ENCODE peak calls at places on chromosomes 16 and 17, in seven cellular contexts. Y is H9, T is IMR-90, N is mesendoderm, I is neuronal stem cell, M is H1, W is trophoblast cell. P is an unnamed sample.

GRCh38 chr17:4230142-4230541 is 33.6 kb downstream of the ANKFY1 start:
- DNase-seq in Y (no peak), T (peak; percentile 97), N (peak; percentile 94), I (no peak), M (no peak), W (peak; percentile 89), P (peak; percentile 99)

GRCh38 chr16:80120899-80121521 is 419.8 kb upstream of the DYNLRB2 start:
- DNase-seq in Y (no peak), T (no peak), N (no peak), I (no peak), M (no peak), W (no peak), P (no peak)

GRCh38 chr16:15581127-15581815 is 61.7 kb downstream of the MARF1 start:
- DNase-seq in Y (no peak), T (no peak), N (no peak), I (no peak), M (no peak), W (no peak), P (no peak)

GRCh38 chr16:47008612-47009011 is 35.1 kb upstream of the DNAJA2 start:
- DNase-seq in Y (no peak), T (no peak), N (no peak), I (no peak), M (no peak), W (no peak), P (no peak)

GRCh38 chr16:27646811-27647210 is 96.9 kb downstream of the KATNIP start:
- DNase-seq in Y (no peak), T (peak; percentile 36), N (no peak), I (no peak), M (no peak), W (no peak), P (no peak)

GRCh38 chr17:27351741-27352140 is 57.8 kb downstream of the WSB1 start:
- DNase-seq in Y (no peak), T (peak; percentile 56), N (no peak), I (no peak), M (no peak), W (no peak), P (no peak)

GRCh38 chr16:11439790-11440656 is 94.8 kb downstream of the RMI2 start:
- DNase-seq in Y (no peak), T (no peak), N (peak; percentile 8), I (no peak), M (no peak), W (no peak), P (no peak)

GRCh38 chr16:3282103-3282746 is 1.1 kb upstream of the ZNF263 start:
- DNase-seq in Y (peak; percentile 82), T (peak; percentile 69), N (peak; percentile 87), I (no peak), M (no peak), W (peak; percentile 8), P (peak; percentile 87)

GRCh38 chr16:12542818-12543699 is 260.6 kb downstream of the CPPED1 start:
- DNase-seq in Y (no peak), T (no peak), N (no peak), I (no peak), M (no peak), W (no peak), P (no peak)

GRCh38 chr17:47896672-47897490 is 845 bp downstream of the SP2 start:
- DNase-seq in Y (no peak), T (peak; percentile 7), N (no peak), I (no peak), M (no peak), W (no peak), P (peak; percentile 27)

GRCh38 chr17:47189732-47190621 is 882 bp upstream of the CDC27 start:
- DNase-seq in Y (no peak), T (no peak), N (no peak), I (no peak), M (no peak), W (no peak), P (no peak)

GRCh38 chr17:82933911-82934310 is 94.1 kb upstream of the ZNF750 start:
- DNase-seq in Y (no peak), T (no peak), N (peak; percentile 16), I (no peak), M (no peak), W (no peak), P (no peak)

GRCh38 chr16:49643429-49644142 is 212.3 kb downstream of the ZNF423 start:
- DNase-seq in Y (no peak), T (peak; percentile 78), N (no peak), I (no peak), M (no peak), W (no peak), P (peak; percentile 68)

GRCh38 chr16:54194008-54194731 is 92.4 kb downstream of the IRX3 start:
- DNase-seq in Y (peak; percentile 49), T (no peak), N (peak; percentile 88), I (peak; percentile 18), M (no peak), W (no peak), P (no peak)

GRCh38 chr16:23504076-23504452 is 6.2 kb downstream of the GGA2 start:
- DNase-seq in Y (no peak), T (peak; percentile 16), N (no peak), I (no peak), M (no peak), W (no peak), P (no peak)

GRCh38 chr17:72176902-72177660 is 56.3 kb downstream of the SOX9 start:
- DNase-seq in Y (no peak), T (peak; percentile 77), N (no peak), I (no peak), M (no peak), W (no peak), P (no peak)

GRCh38 chr17:8359769-8360168 is 16.7 kb downstream of the KRABD2 start:
- DNase-seq in Y (no peak), T (peak; percentile 96), N (peak; percentile 33), I (no peak), M (no peak), W (no peak), P (peak; percentile 88)

GRCh38 chr17:62652251-62653001 is 25.0 kb downstream of the MRC2 start:
- DNase-seq in Y (no peak), T (peak; percentile 75), N (peak; percentile 88), I (peak; percentile 35), M (no peak), W (no peak), P (peak; percentile 89)

GRCh38 chr16:50284131-50284911 is 18.0 kb downstream of the ADCY7 start:
- DNase-seq in Y (no peak), T (no peak), N (no peak), I (no peak), M (no peak), W (no peak), P (no peak)

GRCh38 chr17:36979585-36979941 is 30.8 kb downstream of the AATF start:
- DNase-seq in Y (no peak), T (no peak), N (no peak), I (no peak), M (no peak), W (no peak), P (peak; percentile 12)

GRCh38 chr16:65410801-65411200 is 288.9 kb upstream of the CDH11 start:
- DNase-seq in Y (no peak), T (peak; percentile 81), N (no peak), I (no peak), M (no peak), W (no peak), P (peak; percentile 84)
- H2AK5ac ChIP-seq in Y (no peak overlapping the region), T (no peak overlapping the region), N (no peak overlapping the region), I (no peak overlapping the region), M (no peak overlapping the region), W (no peak overlapping the region), P (no peak overlapping the region)

GRCh38 chr16:74892574-74893461 is 92.1 kb downstream of the WDR59 start:
- DNase-seq in Y (no peak), T (no peak), N (no peak), I (no peak), M (no peak), W (no peak), P (no peak)
- H3K4ac ChIP-seq in Y (no peak overlapping the region), T (no peak overlapping the region), N (no peak overlapping the region), I (no peak overlapping the region), M (no peak overlapping the region), W (no peak overlapping the region), P (no peak overlapping the region)

DNA sequence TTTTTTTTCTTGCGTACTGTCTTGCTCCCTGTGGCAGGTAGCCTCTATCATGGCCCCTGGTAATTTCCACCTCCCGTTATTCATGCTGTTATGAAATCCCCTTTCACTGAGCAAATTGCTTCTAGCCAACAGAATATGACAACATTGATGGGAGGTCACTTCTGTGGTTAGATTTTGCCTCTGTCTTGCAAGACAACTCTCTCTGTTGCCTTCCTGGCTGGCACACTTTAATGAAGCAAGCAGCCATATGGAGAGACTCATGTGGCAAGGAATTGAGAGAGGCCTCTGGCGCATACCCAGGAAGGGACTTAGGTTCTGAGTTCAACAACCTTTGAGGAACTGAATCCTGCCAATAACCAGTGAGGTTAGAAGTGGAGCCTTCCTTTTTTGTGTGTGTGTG is 51.8 kb upstream of the GPRC5B start:
- DNase-seq in Y (no peak), T (no peak), N (no peak), I (no peak), M (no peak), W (no peak), P (no peak)
- H3K27ac ChIP-seq in Y (no peak overlapping the region), T (no peak overlapping the region), N (no peak overlapping the region), I (no peak overlapping the region), M (no peak overlapping the region), W (no peak overlapping the region), P (no peak overlapping the region)

DNA sequence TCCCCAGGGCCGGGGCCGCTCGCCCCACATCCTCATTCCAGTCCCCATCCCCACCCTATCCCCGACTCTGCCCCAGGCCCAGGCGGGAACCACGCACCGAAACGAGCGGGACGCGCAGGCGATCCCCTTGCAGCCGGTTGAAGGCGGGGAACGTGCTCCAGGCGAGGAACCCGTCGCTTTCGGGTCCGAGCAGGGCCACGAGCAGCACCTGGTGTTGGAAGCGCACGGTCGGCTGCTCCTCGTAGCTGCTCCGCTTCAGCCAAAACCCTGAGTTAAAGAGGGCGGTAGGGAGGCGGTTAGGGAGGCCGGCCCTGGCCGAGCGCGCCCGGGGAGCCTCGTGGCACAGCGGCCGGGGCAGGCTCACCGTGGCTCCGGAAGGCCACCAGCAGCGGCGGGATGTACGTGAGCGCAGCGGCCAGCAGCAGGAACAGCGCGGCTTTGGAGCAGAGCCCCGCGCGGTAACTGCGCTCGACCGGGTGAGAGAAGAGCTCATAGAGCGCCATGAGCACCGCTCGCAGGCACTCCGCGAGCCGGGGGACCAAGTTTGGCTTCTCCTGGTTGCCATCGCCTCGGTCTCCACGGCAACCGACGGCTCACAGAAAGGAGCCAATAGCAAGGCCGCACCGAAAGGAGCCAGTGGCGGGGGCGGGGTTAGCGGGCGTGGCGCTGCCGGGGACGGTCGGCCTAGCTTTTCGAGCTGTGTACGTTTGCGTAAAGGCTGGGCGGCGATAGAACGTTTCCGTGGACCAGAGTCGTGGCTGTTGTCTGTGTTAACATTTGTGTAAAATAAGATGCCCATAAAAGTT is at the start of gene TMEM231:
- DNase-seq in Y (peak; percentile 96), T (peak; percentile 89), N (peak; percentile 97), I (peak; percentile 92), M (peak; percentile 67), W (peak; percentile 95), P (peak; percentile 95)
- H2AK5ac ChIP-seq in Y (no peak within 1 kb of the TSS), T (no peak within 1 kb of the TSS), N (no peak within 1 kb of the TSS), I (peak within 1 kb of the TSS; percentile 73), M (no peak within 1 kb of the TSS), W (peak within 1 kb of the TSS; percentile 9), P (no peak within 1 kb of the TSS)

GRCh38 chr16:30070490-30070889 is 4.9 kb downstream of the ALDOA start:
- DNase-seq in Y (no peak), T (no peak), N (no peak), I (no peak), M (no peak), W (no peak), P (no peak)
- H3K4ac ChIP-seq in Y (no peak overlapping the region), T (no peak overlapping the region), N (no peak overlapping the region), I (no peak overlapping the region), M (no peak overlapping the region), W (no peak overlapping the region), P (no peak overlapping the region)

GRCh38 chr16:4380131-4381063 is 8.7 kb downstream of the VASN start:
- DNase-seq in Y (no peak), T (no peak), N (no peak), I (no peak), M (no peak), W (no peak), P (no peak)
- H3K27ac ChIP-seq in Y (no peak overlapping the region), T (no peak overlapping the region), N (no peak overlapping the region), I (no peak overlapping the region), M (peak overlapping the region; percentile 15), W (no peak overlapping the region), P (peak overlapping the region; percentile 2)

P was measured in mesenchymal stem cell.